ENCODE peak calls at places on chromosomes 1 and 21, in five cellular contexts. One of them, this sample, is unnamed.

GRCh38 chr1:27330786-27331185 is 8.8 kb downstream of the TMEM222 start:
- DNase-seq in GM23338: no peak
- DNase-seq in cardiac fibroblast: no peak
- DNase-seq in OCI-LY7: no peak
- DNase-seq in HCT116: no peak
- DNase-seq in this sample: no peak

GRCh38 chr1:82177190-82177589 is 376.5 kb downstream of the ADGRL2 start:
- DNase-seq in GM23338: no peak
- DNase-seq in cardiac fibroblast: peak
- DNase-seq in OCI-LY7: no peak
- DNase-seq in HCT116: no peak
- DNase-seq in this sample: peak

GRCh38 chr1:41672173-41672572 is 187.7 kb upstream of the EDN2 start:
- DNase-seq in GM23338: no peak
- DNase-seq in cardiac fibroblast: peak
- DNase-seq in OCI-LY7: no peak
- DNase-seq in HCT116: peak
- DNase-seq in this sample: peak

GRCh38 chr1:7331926-7332535 is 439.1 kb upstream of the VAMP3 start:
- DNase-seq in GM23338: no peak
- DNase-seq in cardiac fibroblast: no peak
- DNase-seq in OCI-LY7: no peak
- DNase-seq in HCT116: no peak
- DNase-seq in this sample: no peak

GRCh38 chr1:58727363-58727762 is 27.5 kb upstream of the MYSM1 start:
- DNase-seq in GM23338: no peak
- DNase-seq in cardiac fibroblast: peak
- DNase-seq in OCI-LY7: no peak
- DNase-seq in HCT116: peak
- DNase-seq in this sample: peak

GRCh38 chr1:869499-870244 is 54.1 kb upstream of the SAMD11 start:
- DNase-seq in GM23338: peak
- DNase-seq in cardiac fibroblast: peak
- DNase-seq in OCI-LY7: peak
- DNase-seq in HCT116: peak
- DNase-seq in this sample: peak

GRCh38 chr1:223202376-223202775 is 59.3 kb upstream of the TLR5 start:
- DNase-seq in GM23338: no peak
- DNase-seq in cardiac fibroblast: no peak
- DNase-seq in OCI-LY7: no peak
- DNase-seq in HCT116: no peak
- DNase-seq in this sample: no peak

GRCh38 chr1:19327301-19327700 is 15.2 kb downstream of the SLC66A1 start:
- DNase-seq in GM23338: no peak
- DNase-seq in cardiac fibroblast: no peak
- DNase-seq in OCI-LY7: no peak
- DNase-seq in HCT116: no peak
- DNase-seq in this sample: no peak

GRCh38 chr1:240424740-240425464 is 187.1 kb downstream of the GREM2 start:
- DNase-seq in GM23338: no peak
- DNase-seq in cardiac fibroblast: peak
- DNase-seq in OCI-LY7: no peak
- DNase-seq in HCT116: no peak
- DNase-seq in this sample: no peak

GRCh38 chr1:176531036-176531435 is 68.1 kb downstream of the PAPPA2 start:
- DNase-seq in GM23338: no peak
- DNase-seq in cardiac fibroblast: no peak
- DNase-seq in OCI-LY7: no peak
- DNase-seq in HCT116: no peak
- DNase-seq in this sample: no peak

GRCh38 chr1:200217703-200218102 is 190.2 kb downstream of the NR5A2 start:
- DNase-seq in GM23338: no peak
- DNase-seq in cardiac fibroblast: no peak
- DNase-seq in OCI-LY7: no peak
- DNase-seq in HCT116: no peak
- DNase-seq in this sample: no peak

GRCh38 chr1:65615859-65616258 is 176.8 kb upstream of the PDE4B start:
- DNase-seq in GM23338: no peak
- DNase-seq in cardiac fibroblast: peak
- DNase-seq in OCI-LY7: no peak
- DNase-seq in HCT116: no peak
- DNase-seq in this sample: no peak

GRCh38 chr1:60068393-60069045 is 5.1 kb downstream of the C1orf87 start:
- DNase-seq in GM23338: no peak
- DNase-seq in cardiac fibroblast: peak
- DNase-seq in OCI-LY7: no peak
- DNase-seq in HCT116: no peak
- DNase-seq in this sample: no peak

GRCh38 chr1:26686795-26687194 is 9.0 kb upstream of the ARID1A start:
- DNase-seq in GM23338: peak
- DNase-seq in cardiac fibroblast: peak
- DNase-seq in OCI-LY7: no peak
- DNase-seq in HCT116: no peak
- DNase-seq in this sample: peak

GRCh38 chr1:110390096-110390495 is 730 bp downstream of the SLC16A4 start:
- DNase-seq in GM23338: peak
- DNase-seq in cardiac fibroblast: peak
- DNase-seq in OCI-LY7: no peak
- DNase-seq in HCT116: no peak
- DNase-seq in this sample: peak

GRCh38 chr1:106290805-106291537 is 765.5 kb upstream of the PRMT6 start:
- DNase-seq in GM23338: no peak
- DNase-seq in cardiac fibroblast: no peak
- DNase-seq in OCI-LY7: no peak
- DNase-seq in HCT116: no peak
- DNase-seq in this sample: no peak

GRCh38 chr1:27689423-27690173 is 17.6 kb upstream of the IFI6 start:
- DNase-seq in GM23338: no peak
- DNase-seq in cardiac fibroblast: peak
- DNase-seq in OCI-LY7: no peak
- DNase-seq in HCT116: no peak
- DNase-seq in this sample: no peak

GRCh38 chr1:206734499-206735142 is 36.0 kb upstream of the IL19 start:
- DNase-seq in GM23338: peak
- DNase-seq in cardiac fibroblast: peak
- DNase-seq in OCI-LY7: peak
- DNase-seq in HCT116: peak
- DNase-seq in this sample: peak

GRCh38 chr1:207393610-207394009 is 60.5 kb upstream of the CR2 start:
- DNase-seq in GM23338: no peak
- DNase-seq in cardiac fibroblast: peak
- DNase-seq in OCI-LY7: no peak
- DNase-seq in HCT116: peak
- DNase-seq in this sample: no peak

GRCh38 chr1:47537268-47537667 is 99.4 kb downstream of the FOXD2 start:
- DNase-seq in GM23338: no peak
- DNase-seq in cardiac fibroblast: no peak
- DNase-seq in OCI-LY7: no peak
- DNase-seq in HCT116: no peak
- DNase-seq in this sample: no peak

GRCh38 chr1:15328785-15329480 is 80.8 kb upstream of the EFHD2 start:
- DNase-seq in GM23338: no peak
- DNase-seq in cardiac fibroblast: peak
- DNase-seq in OCI-LY7: no peak
- DNase-seq in HCT116: no peak
- DNase-seq in this sample: no peak

GRCh38 chr1:57086141-57086540 is 120.3 kb upstream of the C8B start:
- DNase-seq in GM23338: no peak
- DNase-seq in cardiac fibroblast: no peak
- DNase-seq in OCI-LY7: no peak
- DNase-seq in HCT116: no peak
- DNase-seq in this sample: no peak

GRCh38 chr1:41767534-41767933 is 151.2 kb downstream of the HIVEP3 start:
- DNase-seq in GM23338: no peak
- DNase-seq in cardiac fibroblast: no peak
- DNase-seq in OCI-LY7: no peak
- DNase-seq in HCT116: no peak
- DNase-seq in this sample: no peak

GRCh38 chr1:111141245-111141644 is 1.2 kb downstream of the CEPT1 start:
- DNase-seq in GM23338: no peak
- DNase-seq in cardiac fibroblast: no peak
- DNase-seq in OCI-LY7: no peak
- DNase-seq in HCT116: no peak
- DNase-seq in this sample: no peak

GRCh38 chr1:202888204-202888506 is 794 bp downstream of the RABIF start:
- DNase-seq in GM23338: no peak
- DNase-seq in cardiac fibroblast: peak
- DNase-seq in OCI-LY7: no peak
- DNase-seq in HCT116: peak
- DNase-seq in this sample: no peak

GRCh38 chr1:111513410-111514020 is 10.1 kb upstream of the ADORA3 start:
- DNase-seq in GM23338: no peak
- DNase-seq in cardiac fibroblast: no peak
- DNase-seq in OCI-LY7: no peak
- DNase-seq in HCT116: no peak
- DNase-seq in this sample: no peak

GRCh38 chr1:41631971-41632370 is 147.5 kb upstream of the EDN2 start:
- DNase-seq in GM23338: no peak
- DNase-seq in cardiac fibroblast: peak
- DNase-seq in OCI-LY7: no peak
- DNase-seq in HCT116: no peak
- DNase-seq in this sample: no peak

GRCh38 chr1:230317823-230318819 is 108.0 kb downstream of the PGBD5 start:
- DNase-seq in GM23338: no peak
- DNase-seq in cardiac fibroblast: no peak
- DNase-seq in OCI-LY7: no peak
- DNase-seq in HCT116: no peak
- DNase-seq in this sample: no peak

GRCh38 chr1:59638172-59638800 is 176.5 kb upstream of the HOOK1 start:
- DNase-seq in GM23338: peak
- DNase-seq in cardiac fibroblast: peak
- DNase-seq in OCI-LY7: no peak
- DNase-seq in HCT116: no peak
- DNase-seq in this sample: peak

GRCh38 chr1:156498447-156499193 is 2.0 kb downstream of the MEF2D start:
- DNase-seq in GM23338: peak
- DNase-seq in cardiac fibroblast: peak
- DNase-seq in OCI-LY7: peak
- DNase-seq in HCT116: no peak
- DNase-seq in this sample: peak

GRCh38 chr1:200260587-200261335 is 149.1 kb downstream of the ZNF281 start:
- DNase-seq in GM23338: no peak
- DNase-seq in cardiac fibroblast: no peak
- DNase-seq in OCI-LY7: no peak
- DNase-seq in HCT116: no peak
- DNase-seq in this sample: no peak

GRCh38 chr1:192983349-192983980 is 75.7 kb downstream of the UCHL5 start:
- DNase-seq in GM23338: no peak
- DNase-seq in cardiac fibroblast: no peak
- DNase-seq in OCI-LY7: no peak
- DNase-seq in HCT116: no peak
- DNase-seq in this sample: peak

GRCh38 chr1:194829492-194829891 is 1643.1 kb upstream of the B3GALT2 start:
- DNase-seq in GM23338: no peak
- DNase-seq in cardiac fibroblast: no peak
- DNase-seq in OCI-LY7: no peak
- DNase-seq in HCT116: peak
- DNase-seq in this sample: no peak

GRCh38 chr1:194825382-194825781 is 1639.0 kb upstream of the B3GALT2 start:
- DNase-seq in GM23338: no peak
- DNase-seq in cardiac fibroblast: no peak
- DNase-seq in OCI-LY7: no peak
- DNase-seq in HCT116: no peak
- DNase-seq in this sample: no peak

GRCh38 chr1:194833111-194833510 is 1646.7 kb upstream of the B3GALT2 start:
- DNase-seq in GM23338: no peak
- DNase-seq in cardiac fibroblast: no peak
- DNase-seq in OCI-LY7: no peak
- DNase-seq in HCT116: no peak
- DNase-seq in this sample: no peak

GRCh38 chr1:194830387-194830786 is 1644.0 kb upstream of the B3GALT2 start:
- DNase-seq in GM23338: no peak
- DNase-seq in cardiac fibroblast: no peak
- DNase-seq in OCI-LY7: peak
- DNase-seq in HCT116: no peak
- DNase-seq in this sample: no peak
- H3K4me3 ChIP-seq in GM23338: no peak
- H3K4me3 ChIP-seq in cardiac fibroblast: no peak
- H3K4me3 ChIP-seq in OCI-LY7: peak
- H3K4me3 ChIP-seq in HCT116: no peak
- H3K4me3 ChIP-seq in this sample: no peak

DNA sequence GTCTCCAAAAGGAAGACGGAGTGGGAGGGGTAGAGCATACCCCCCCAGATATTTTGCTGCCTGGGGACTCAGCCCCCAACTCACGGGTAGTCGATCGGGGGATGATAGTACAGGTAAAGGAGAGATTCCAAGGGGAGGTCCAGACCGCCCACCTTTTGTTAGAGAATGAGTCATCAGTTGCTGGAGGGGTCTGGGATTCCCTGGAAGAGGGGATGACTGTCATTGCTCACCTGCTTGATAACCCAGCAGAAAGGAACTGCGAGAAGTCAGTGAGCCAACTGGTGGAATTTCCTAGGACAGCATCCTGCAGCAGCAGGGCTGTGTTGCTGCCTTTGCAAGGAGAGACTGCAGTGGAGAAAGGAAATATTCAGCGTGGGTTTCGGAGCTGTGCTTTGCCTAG is 64.4 kb downstream of the MACF1 start:
- DNase-seq in GM23338: peak
- DNase-seq in cardiac fibroblast: no peak
- DNase-seq in OCI-LY7: no peak
- DNase-seq in HCT116: no peak
- DNase-seq in this sample: peak
- H3K4me3 ChIP-seq in GM23338: peak
- H3K4me3 ChIP-seq in cardiac fibroblast: no peak
- H3K4me3 ChIP-seq in OCI-LY7: peak
- H3K4me3 ChIP-seq in HCT116: no peak
- H3K4me3 ChIP-seq in this sample: no peak

GRCh38 chr21:46180778-46181391 is 3.4 kb downstream of the SPATC1L start:
- DNase-seq in GM23338: no peak
- DNase-seq in cardiac fibroblast: no peak
- DNase-seq in OCI-LY7: no peak
- DNase-seq in HCT116: no peak
- DNase-seq in this sample: no peak

GRCh38 chr21:46181953-46182547 is 2.2 kb downstream of the SPATC1L start:
- DNase-seq in GM23338: no peak
- DNase-seq in cardiac fibroblast: no peak
- DNase-seq in OCI-LY7: no peak
- DNase-seq in HCT116: no peak
- DNase-seq in this sample: no peak

GRCh38 chr21:46183910-46184624 is at the start of gene SPATC1L:
- DNase-seq in GM23338: peak
- DNase-seq in cardiac fibroblast: peak
- DNase-seq in OCI-LY7: peak
- DNase-seq in HCT116: no peak
- DNase-seq in this sample: peak

GRCh38 chr21:46181436-46181835 is 2.8 kb downstream of the SPATC1L start:
- DNase-seq in GM23338: no peak
- DNase-seq in cardiac fibroblast: no peak
- DNase-seq in OCI-LY7: no peak
- DNase-seq in HCT116: no peak
- DNase-seq in this sample: no peak

GRCh38 chr21:46182548-46183336 is 1.5 kb downstream of the SPATC1L start:
- DNase-seq in GM23338: peak
- DNase-seq in cardiac fibroblast: no peak
- DNase-seq in OCI-LY7: no peak
- DNase-seq in HCT116: no peak
- DNase-seq in this sample: no peak
- H3K4me3 ChIP-seq in GM23338: peak
- H3K4me3 ChIP-seq in cardiac fibroblast: no peak
- H3K4me3 ChIP-seq in OCI-LY7: no peak
- H3K4me3 ChIP-seq in HCT116: no peak
- H3K4me3 ChIP-seq in this sample: no peak

GRCh38 chr1:225424562-225425210 is 3.2 kb downstream of the LBR start:
- DNase-seq in GM23338: no peak
- DNase-seq in cardiac fibroblast: peak
- DNase-seq in OCI-LY7: no peak
- DNase-seq in HCT116: no peak
- DNase-seq in this sample: peak
- H3K4me3 ChIP-seq in GM23338: peak
- H3K4me3 ChIP-seq in cardiac fibroblast: no peak
- H3K4me3 ChIP-seq in OCI-LY7: peak
- H3K4me3 ChIP-seq in HCT116: peak
- H3K4me3 ChIP-seq in this sample: no peak

This sample was measured in mesendoderm.